ENCODE peak calls at places on chromosomes 5 and 9, in nine cellular contexts. R is DMS153; V is midbrain; P is T-helper 1 cell; G is nucleus accumbens; E is stimulated activated CD4-positive, alpha-beta T cell treated with anti-CD3 and anti-CD28 coated beads, Interleukin-1b, Interleukin-23, amount 100 ng/mL, for 24 hours; B is anterior cingulate cortex; Z is A549; C is left lobe of liver. X is an unnamed sample.

GRCh38 chr5:21680196-21680595 is 1172.9 kb downstream of the CDH12 start:
- DNase-seq in R (no peak), C (no peak), E (no peak), B (no peak), G (no peak), Z (no peak), P (no peak), V (no peak), X (no peak)

GRCh38 chr5:132674671-132675506 is 1.1 kb downstream of the IL4 start:
- DNase-seq in C (no peak), G (no peak), B (no peak), E (no peak), R (no peak), Z (peak), P (no peak), V (no peak), X (no peak)

GRCh38 chr9:81035601-81036000 is 653.7 kb downstream of the TLE1 start:
- DNase-seq in G (no peak), P (no peak), E (no peak), R (no peak), B (no peak), C (no peak), V (no peak), Z (no peak), X (no peak)

GRCh38 chr5:14156611-14157493 is 13.7 kb downstream of the TRIO start:
- DNase-seq in G (no peak), P (no peak), R (peak), Z (peak), V (no peak), E (no peak), B (no peak), C (no peak), X (no peak)

GRCh38 chr9:114155967-114156294 is 594 bp downstream of the COL27A1 start:
- DNase-seq in B (no peak), V (no peak), C (no peak), P (no peak), Z (no peak), E (no peak), R (no peak), G (no peak), X (no peak)

GRCh38 chr5:14257995-14258403 is 114.9 kb downstream of the TRIO start:
- DNase-seq in E (no peak), G (no peak), P (no peak), R (no peak), V (no peak), B (no peak), Z (no peak), C (no peak), X (no peak)

GRCh38 chr5:160978944-160979343 is 126.9 kb upstream of the ATP10B start:
- DNase-seq in G (no peak), B (no peak), V (no peak), R (no peak), Z (no peak), E (no peak), C (no peak), P (no peak), X (no peak)

GRCh38 chr5:109589983-109590382 is 99.7 kb upstream of the MAN2A1 start:
- DNase-seq in G (no peak), P (no peak), B (no peak), E (no peak), R (no peak), V (no peak), Z (no peak), C (no peak), X (no peak)

GRCh38 chr9:34027845-34028574 is 20.7 kb downstream of the UBAP2 start:
- DNase-seq in Z (no peak), P (no peak), R (no peak), E (no peak), C (no peak), V (no peak), G (no peak), B (no peak), X (no peak)

GRCh38 chr5:113663879-113664278 is 150.4 kb downstream of the YTHDC2 start:
- DNase-seq in B (no peak), G (no peak), E (no peak), R (no peak), P (no peak), C (peak), Z (peak), V (no peak), X (peak)

GRCh38 chr5:179883163-179883562 is 24.5 kb downstream of the TBC1D9B start:
- DNase-seq in C (no peak), Z (no peak), R (no peak), B (no peak), E (no peak), G (no peak), V (no peak), P (no peak), X (no peak)

GRCh38 chr5:177542816-177543472 is 11.4 kb downstream of the FAM193B start:
- DNase-seq in B (no peak), V (no peak), P (no peak), Z (no peak), R (no peak), C (no peak), E (no peak), G (no peak), X (no peak)